ENCODE peak calls at places on chromosomes 13 and 19, in five cellular contexts. Q is small intestine, V is esophagus muscularis mucosa, P is PC-3, K is thoracic aorta. M is an unnamed sample.
A peak's percentile ranks its signal among the peaks of the same experiment; 100 is the strongest.

GRCh38 chr19:4206818-4207484 is 22.4 kb upstream of the EBI3 start:
- DNase-seq in K (no peak), P (no peak), Q (peak; percentile 38), V (no peak), M (no peak)

GRCh38 chr13:21741396-21741795 is 70.5 kb downstream of the FGF9 start:
- DNase-seq in V (peak; percentile 72), K (no peak), Q (peak; percentile 67), P (no peak), M (no peak)

GRCh38 chr13:67229438-67230242 is 496 bp downstream of the PCDH9 start:
- DNase-seq in Q (no peak), V (no peak), P (peak; percentile 6), K (no peak), M (peak; percentile 12)

GRCh38 chr13:30818323-30818960 is 83.1 kb downstream of the ALOX5AP start:
- DNase-seq in V (no peak), P (no peak), Q (no peak), K (peak; percentile 51), M (peak; percentile 64)

GRCh38 chr13:113905018-113905417 is 41.1 kb upstream of the GAS6 start:
- DNase-seq in K (no peak), P (no peak), Q (no peak), V (peak; percentile 75), M (no peak)

GRCh38 chr19:53424968-53425597 is 6.7 kb upstream of the ZNF761 start:
- DNase-seq in P (peak; percentile 69), K (peak; percentile 16), Q (peak; percentile 70), V (peak; percentile 93), M (peak; percentile 90)

GRCh38 chr19:47754206-47755064 is 9.1 kb downstream of the NOP53 start:
- DNase-seq in V (no peak), Q (no peak), K (no peak), P (no peak), M (no peak)

GRCh38 chr19:30923096-30923495 is 426.1 kb downstream of the TSHZ3 start:
- DNase-seq in K (no peak), V (no peak), P (no peak), Q (no peak), M (no peak)

GRCh38 chr19:49949735-49950589 is 11.0 kb downstream of the SIGLEC11 start:
- DNase-seq in V (no peak), K (no peak), P (peak; percentile 63), Q (no peak), M (no peak)

DNA sequence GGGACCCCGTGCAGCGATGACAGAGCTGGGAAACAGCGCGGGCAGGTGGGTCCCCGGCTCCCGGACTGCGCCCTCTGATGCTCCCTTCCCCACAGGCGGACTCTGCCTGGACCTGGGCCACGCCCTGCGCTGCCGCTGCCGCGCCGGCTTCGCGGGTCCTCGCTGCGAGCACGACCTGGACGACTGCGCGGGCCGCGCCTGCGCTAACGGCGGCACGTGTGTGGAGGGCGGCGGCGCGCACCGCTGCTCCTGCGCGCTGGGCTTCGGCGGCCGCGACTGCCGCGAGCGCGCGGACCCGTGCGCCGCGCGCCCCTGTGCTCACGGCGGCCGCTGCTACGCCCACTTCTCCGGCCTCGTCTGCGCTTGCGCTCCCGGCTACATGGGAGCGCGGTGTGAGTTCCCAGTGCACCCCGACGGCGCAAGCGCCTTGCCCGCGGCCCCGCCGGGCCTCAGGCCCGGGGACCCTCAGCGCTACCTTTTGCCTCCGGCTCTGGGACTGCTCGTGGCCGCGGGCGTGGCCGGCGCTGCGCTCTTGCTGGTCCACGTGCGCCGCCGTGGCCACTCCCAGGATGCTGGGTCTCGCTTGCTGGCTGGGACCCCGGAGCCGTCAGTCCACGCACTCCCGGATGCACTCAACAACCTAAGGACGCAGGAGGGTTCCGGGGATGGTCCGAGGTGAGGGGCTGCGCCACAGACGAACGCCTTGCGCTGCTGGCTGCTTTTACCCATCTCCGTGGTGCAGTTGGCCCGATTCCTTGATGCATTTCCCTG is 7.8 kb upstream of the SELENOV start:
- DNase-seq in P (peak; percentile 67), V (no peak), Q (peak; percentile 39), K (no peak), M (peak; percentile 87)
- H3K4me3 ChIP-seq in P (peak overlapping the region; percentile 80), V (peak overlapping the region; percentile 43), Q (peak overlapping the region; percentile 40), K (peak overlapping the region; percentile 63), M (peak overlapping the region; percentile 20)

DNA sequence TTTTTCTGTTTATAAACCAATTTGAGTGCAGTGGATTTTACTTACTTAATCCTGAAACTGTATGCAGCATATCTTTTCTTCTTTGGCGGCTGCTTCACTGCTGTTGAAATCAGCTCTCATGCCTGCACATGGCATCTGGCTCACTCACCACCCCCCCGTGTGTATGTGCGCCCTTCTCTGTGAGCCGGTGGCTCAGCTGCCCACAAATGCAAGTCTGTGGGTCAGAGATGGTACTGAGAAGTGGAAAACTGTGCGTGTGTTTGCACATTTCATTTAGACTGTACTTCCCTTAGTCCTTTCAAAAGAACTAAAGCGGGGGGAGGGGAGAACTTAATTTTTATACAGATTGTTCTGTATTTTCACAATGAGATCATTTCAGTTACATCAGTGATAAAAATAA is 307.6 kb downstream of the SHISA2 start:
- DNase-seq in P (no peak), Q (no peak), V (no peak), K (no peak), M (no peak)
- H3K4me3 ChIP-seq in P (no peak overlapping the region), Q (no peak overlapping the region), V (no peak overlapping the region), K (no peak overlapping the region), M (no peak overlapping the region)

GRCh38 chr13:102847272-102848234 is 1.7 kb downstream of the ERCC5 start:
- DNase-seq in V (no peak), K (no peak), Q (peak; percentile 58), P (peak; percentile 26), M (peak; percentile 40)
- H3K4me3 ChIP-seq in V (peak overlapping the region; percentile 88), K (peak overlapping the region; percentile 75), Q (peak overlapping the region; percentile 79), P (peak overlapping the region; percentile 95), M (peak overlapping the region; percentile 75)

GRCh38 chr19:13277104-13277809 is 127.0 kb downstream of the IER2 start:
- DNase-seq in V (no peak), Q (peak; percentile 81), P (peak; percentile 96), K (no peak), M (peak; percentile 80)
- H3K4me3 ChIP-seq in V (no peak overlapping the region), Q (no peak overlapping the region), P (peak overlapping the region; percentile 37), K (peak overlapping the region; percentile 2), M (no peak overlapping the region)